ENCODE peak calls at places on chromosomes 4 and X, in nine cellular contexts. U is upper lobe of left lung; J is A549; T is cardiac muscle cell; A is tibial artery; V is brain microvascular endothelial cell; K is mesenchymal stem cell; F is H1; Z is CD8-positive, alpha-beta memory T cell. M is an unnamed sample.

GRCh38 chr4:118941149-118941548 is 52.5 kb downstream of the SYNPO2 start:
- DNase-seq in U (no peak), J (no peak), T (peak), A (peak), V (no peak), K (peak), F (no peak), Z (no peak), M (no peak)

GRCh38 chr4:88742561-88742960 is 44.9 kb upstream of the NAP1L5 start:
- DNase-seq in U (no peak), J (no peak), T (no peak), A (no peak), V (peak), K (no peak), F (no peak), Z (no peak), M (no peak)

GRCh38 chr4:52704133-52704532 is 45.0 kb upstream of the USP46 start:
- DNase-seq in U (no peak), J (no peak), T (peak), A (no peak), V (no peak), K (no peak), F (no peak), Z (no peak), M (no peak)

GRCh38 chr4:54082168-54082567 is 17.8 kb upstream of the CHIC2 start:
- DNase-seq in U (no peak), J (peak), T (peak), A (no peak), V (peak), K (peak), F (no peak), Z (no peak), M (no peak)

GRCh38 chrX:27598312-27598711 is 8.2 kb downstream of the DCAF8L2 start:
- DNase-seq in U (no peak), J (no peak), T (peak), A (no peak), V (peak), K (no peak), F (no peak), Z (no peak), M (no peak)

GRCh38 chrX:31147175-31147574 is 75.3 kb upstream of the FTHL17 start:
- DNase-seq in U (no peak), J (no peak), T (no peak), A (no peak), V (no peak), K (no peak), F (no peak), Z (no peak), M (no peak)

GRCh38 chrX:138996268-138996667 is 284.8 kb upstream of the FGF13 start:
- DNase-seq in U (no peak), J (no peak), T (no peak), A (no peak), V (no peak), K (no peak), F (no peak), Z (no peak), M (no peak)

GRCh38 chr4:8046925-8047541 is 107.4 kb upstream of the AFAP1 start:
- DNase-seq in U (no peak), J (no peak), T (no peak), A (no peak), V (no peak), K (no peak), F (no peak), Z (peak), M (no peak)

GRCh38 chr4:38387348-38387747 is 276.7 kb upstream of the KLF3 start:
- DNase-seq in U (peak), J (no peak), T (peak), A (peak), V (peak), K (no peak), F (no peak), Z (no peak), M (peak)

GRCh38 chrX:119155416-119156035 is 27.9 kb upstream of the KIAA1210 start:
- DNase-seq in U (no peak), J (peak), T (peak), A (no peak), V (peak), K (peak), F (no peak), Z (no peak), M (no peak)

GRCh38 chr4:141247430-141247780 is 26.7 kb downstream of the ZNF330 start:
- DNase-seq in U (no peak), J (no peak), T (no peak), A (no peak), V (no peak), K (no peak), F (no peak), Z (no peak), M (no peak)

GRCh38 chr4:38753021-38753806 is 29.6 kb downstream of the TLR10 start:
- DNase-seq in U (peak), J (peak), T (peak), A (peak), V (peak), K (peak), F (peak), Z (no peak), M (peak)

GRCh38 chrX:40755291-40756249 is 20.2 kb upstream of the MED14 start:
- DNase-seq in U (no peak), J (no peak), T (peak), A (peak), V (peak), K (no peak), F (no peak), Z (no peak), M (no peak)

GRCh38 chr4:24604558-24605214 is 20.3 kb upstream of the DHX15 start:
- DNase-seq in U (no peak), J (no peak), T (no peak), A (no peak), V (peak), K (no peak), F (no peak), Z (no peak), M (no peak)

GRCh38 chrX:147875866-147876596 is 35.7 kb upstream of the FMR1 start:
- DNase-seq in U (no peak), J (no peak), T (peak), A (no peak), V (no peak), K (peak), F (no peak), Z (peak), M (no peak)

GRCh38 chr4:29560452-29560851 is 1159.7 kb upstream of the PCDH7 start:
- DNase-seq in U (no peak), J (no peak), T (no peak), A (no peak), V (no peak), K (no peak), F (no peak), Z (no peak), M (no peak)

GRCh38 chr4:153780221-153780620 is 8.7 kb downstream of the SFRP2 start:
- DNase-seq in U (no peak), J (no peak), T (no peak), A (no peak), V (no peak), K (no peak), F (no peak), Z (no peak), M (no peak)

GRCh38 chrX:48626401-48627298 is 29.4 kb downstream of the WDR13 start:
- DNase-seq in U (no peak), J (no peak), T (no peak), A (no peak), V (no peak), K (peak), F (no peak), Z (no peak), M (no peak)

GRCh38 chr4:2257361-2258001 is 4.4 kb downstream of the MXD4 start:
- DNase-seq in U (peak), J (no peak), T (no peak), A (peak), V (no peak), K (no peak), F (peak), Z (no peak), M (peak)

GRCh38 chr4:101066586-101066985 is 280.7 kb downstream of the PPP3CA start:
- DNase-seq in U (no peak), J (no peak), T (no peak), A (no peak), V (no peak), K (no peak), F (no peak), Z (no peak), M (no peak)

GRCh38 chr4:145788765-145789164 is 108.8 kb downstream of the C4orf51 start:
- DNase-seq in U (no peak), J (no peak), T (no peak), A (no peak), V (no peak), K (no peak), F (no peak), Z (no peak), M (no peak)

GRCh38 chr4:7978489-7978888 is 38.8 kb upstream of the AFAP1 start:
- DNase-seq in U (peak), J (no peak), T (peak), A (no peak), V (no peak), K (no peak), F (no peak), Z (no peak), M (no peak)

GRCh38 chr4:169070895-169071218 is 60.8 kb upstream of the CBR4 start:
- DNase-seq in U (peak), J (peak), T (peak), A (no peak), V (no peak), K (no peak), F (no peak), Z (no peak), M (no peak)

GRCh38 chr4:105620640-105621323 is 68.4 kb downstream of the ARHGEF38 start:
- DNase-seq in U (peak), J (peak), T (peak), A (no peak), V (peak), K (peak), F (no peak), Z (no peak), M (no peak)

GRCh38 chr4:127604949-127605709 is 27.6 kb upstream of the INTU start:
- DNase-seq in U (no peak), J (peak), T (peak), A (no peak), V (no peak), K (peak), F (peak), Z (no peak), M (no peak)

GRCh38 chr4:44632089-44632488 is 19.3 kb downstream of the YIPF7 start:
- DNase-seq in U (no peak), J (no peak), T (no peak), A (no peak), V (no peak), K (no peak), F (no peak), Z (no peak), M (no peak)

GRCh38 chr4:135184715-135185114 is 983.1 kb upstream of the PABPC4L start:
- DNase-seq in U (no peak), J (no peak), T (no peak), A (no peak), V (no peak), K (no peak), F (peak), Z (no peak), M (no peak)

GRCh38 chr4:183722738-183723560 is 63.9 kb downstream of the TRAPPC11 start:
- DNase-seq in U (peak), J (peak), T (peak), A (peak), V (peak), K (peak), F (peak), Z (peak), M (peak)
- H3K4me3 ChIP-seq in U (peak), J (peak), T (peak), A (peak), V (peak), K (peak), F (peak), Z (peak), M (peak)

GRCh38 chrX:137482136-137482535 is 83.8 kb upstream of the ZIC3 start:
- DNase-seq in U (no peak), J (no peak), T (no peak), A (no peak), V (no peak), K (no peak), F (no peak), Z (no peak), M (no peak)

GRCh38 chrX:137483554-137483953 is 82.4 kb upstream of the ZIC3 start:
- DNase-seq in U (no peak), J (no peak), T (no peak), A (no peak), V (no peak), K (no peak), F (no peak), Z (no peak), M (no peak)

DNA sequence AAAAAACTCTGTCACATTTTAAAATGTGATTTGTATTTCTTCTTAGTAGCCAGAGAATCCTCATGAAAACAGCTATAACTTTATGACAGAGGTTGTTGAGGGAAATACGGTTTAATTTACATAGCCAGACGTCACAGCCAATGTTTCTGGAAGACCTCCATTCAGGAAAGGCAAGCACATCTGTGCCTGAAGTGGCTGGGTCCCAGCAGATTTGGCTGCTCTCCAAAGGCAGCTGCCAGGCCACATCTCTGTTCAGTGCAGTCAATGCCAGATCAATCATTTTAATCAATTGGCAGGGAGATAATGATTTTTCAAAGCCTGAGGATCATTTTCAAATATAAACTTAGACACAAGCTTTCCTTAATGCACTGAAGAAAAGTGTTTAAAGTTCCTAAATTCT is 86.5 kb upstream of the ZIC3 start:
- DNase-seq in U (no peak), J (no peak), T (no peak), A (no peak), V (no peak), K (no peak), F (no peak), Z (no peak), M (no peak)
- H3K27ac ChIP-seq in U (no peak), J (no peak), T (no peak), A (no peak), V (no peak), K (no peak), F (no peak), Z (no peak), M (no peak)

GRCh38 chrX:154980330-154981115 is 42.0 kb downstream of the F8 start:
- DNase-seq in U (peak), J (peak), T (peak), A (peak), V (peak), K (peak), F (peak), Z (peak), M (peak)
- H3K4me3 ChIP-seq in U (peak), J (peak), T (no peak), A (peak), V (peak), K (no peak), F (peak), Z (peak), M (no peak)

DNA sequence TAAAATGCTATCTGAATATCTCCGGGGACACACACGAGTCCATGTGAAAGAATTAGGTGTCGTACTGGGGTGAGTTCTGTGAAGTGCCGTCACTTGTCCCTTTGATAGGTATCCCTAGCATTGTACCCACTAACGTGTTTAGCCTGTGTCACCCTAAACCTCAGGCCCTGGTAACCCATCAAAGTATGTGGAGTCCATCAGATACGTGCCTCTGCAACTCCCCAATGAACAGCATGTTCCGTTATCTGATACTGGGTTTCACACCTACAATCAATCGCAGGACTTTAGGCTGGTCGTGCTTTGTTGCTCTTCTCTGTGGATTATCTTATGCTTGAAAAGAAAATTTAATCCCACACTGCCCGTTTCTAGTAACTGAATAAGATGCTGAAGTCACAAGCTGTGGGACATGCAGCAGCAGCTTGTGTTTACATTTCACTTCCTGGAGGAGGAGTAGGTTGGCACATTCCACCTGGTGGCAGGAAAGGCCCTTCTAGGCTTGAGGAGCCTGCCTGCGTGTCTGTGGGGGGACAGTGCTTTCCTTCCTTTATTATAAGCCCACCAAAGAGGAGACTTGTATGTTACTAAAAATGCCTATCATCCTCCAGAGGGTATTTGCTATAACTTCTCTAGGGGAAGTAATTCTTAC is 127.1 kb downstream of the FNIP2 start:
- DNase-seq in U (peak), J (peak), T (peak), A (no peak), V (peak), K (peak), F (no peak), Z (no peak), M (no peak)
- H3K27ac ChIP-seq in U (peak), J (peak), T (no peak), A (peak), V (peak), K (no peak), F (no peak), Z (peak), M (no peak)

GRCh38 chr4:143372093-143372915 is 35.6 kb downstream of the GAB1 start:
- DNase-seq in U (no peak), J (no peak), T (no peak), A (no peak), V (no peak), K (no peak), F (no peak), Z (no peak), M (no peak)
- H3K4me3 ChIP-seq in U (no peak), J (no peak), T (no peak), A (no peak), V (no peak), K (no peak), F (no peak), Z (no peak), M (no peak)

DNA sequence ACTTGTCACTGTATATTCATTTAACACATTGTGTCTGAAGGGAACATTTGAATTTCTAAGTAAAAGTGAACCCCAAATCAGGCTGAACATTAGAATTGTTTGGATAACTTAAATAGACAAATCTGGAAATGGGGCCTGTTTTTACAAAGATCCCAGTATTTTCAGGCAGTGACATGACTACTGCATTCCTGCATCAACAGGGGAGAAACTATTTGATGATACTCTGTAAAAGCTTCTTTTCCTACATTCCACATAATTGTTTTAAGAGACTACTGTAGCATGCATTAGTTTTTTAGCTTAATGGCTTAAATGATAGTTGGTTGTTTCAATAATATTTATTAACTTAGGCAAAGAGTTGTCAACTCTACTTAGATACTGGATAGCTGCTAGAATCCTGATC is 127.0 kb downstream of the PDS5A start:
- DNase-seq in U (no peak), J (no peak), T (no peak), A (no peak), V (no peak), K (no peak), F (no peak), Z (no peak), M (no peak)
- H3K27ac ChIP-seq in U (no peak), J (no peak), T (no peak), A (no peak), V (no peak), K (no peak), F (no peak), Z (no peak), M (no peak)